ENCODE peak calls at places on chromosomes 1 and 21, in five cellular contexts. P is HCT116, Y is GM12878, W is K562, K is HepG2. X is an unnamed sample.
A peak's percentile ranks its signal among the peaks of the same experiment; 100 is the strongest.

GRCh38 chr1:113086551-113086950 is 13.6 kb downstream of the LRIG2 start:
- DNase-seq in P (no peak), Y (no peak), W (no peak), K (no peak), X (no peak)

GRCh38 chr21:33541756-33542639 is at the start of gene GART:
- DNase-seq in P (peak; percentile 42), Y (peak; percentile 35), W (peak; percentile 86), K (peak; percentile 73), X (peak; percentile 77)

GRCh38 chr1:47938556-47938955 is 58.6 kb downstream of the TRABD2B start:
- DNase-seq in P (no peak), Y (no peak), W (no peak), K (no peak), X (no peak)

GRCh38 chr1:236140705-236141446 is 1.5 kb upstream of the GPR137B start:
- DNase-seq in P (no peak), Y (no peak), W (no peak), K (no peak), X (peak; percentile 30)

GRCh38 chr1:154863702-154864174 is 6.3 kb downstream of the KCNN3 start:
- DNase-seq in P (peak; percentile 42), Y (peak; percentile 85), W (peak; percentile 77), K (peak; percentile 34), X (peak; percentile 72)

GRCh38 chr1:225882699-225883615 is 777 bp upstream of the TMEM63A start:
- DNase-seq in P (no peak), Y (no peak), W (peak; percentile 64), K (peak; percentile 15), X (peak; percentile 59)

GRCh38 chr1:34362949-34363348 is 186.2 kb downstream of the C1orf94 start:
- DNase-seq in P (no peak), Y (no peak), W (no peak), K (no peak), X (no peak)

GRCh38 chr1:192476802-192477298 is 98.7 kb upstream of the RGS1 start:
- DNase-seq in P (no peak), Y (peak; percentile 34), W (no peak), K (no peak), X (no peak)

GRCh38 chr1:166383137-166383536 is 216.3 kb upstream of the FAM78B start:
- DNase-seq in P (no peak), Y (no peak), W (no peak), K (no peak), X (no peak)

GRCh38 chr1:119673171-119673940 is 25.3 kb upstream of the ZNF697 start:
- DNase-seq in P (no peak), Y (no peak), W (no peak), K (peak; percentile 55), X (no peak)

GRCh38 chr1:55547441-55547840 is 332.3 kb upstream of the USP24 start:
- DNase-seq in P (no peak), Y (no peak), W (no peak), K (no peak), X (no peak)

GRCh38 chr1:198741744-198742143 is 102.9 kb downstream of the PTPRC start:
- DNase-seq in P (no peak), Y (no peak), W (no peak), K (no peak), X (no peak)

GRCh38 chr1:53388963-53389362 is 61.1 kb upstream of the LRP8 start:
- DNase-seq in P (no peak), Y (no peak), W (no peak), K (no peak), X (no peak)

GRCh38 chr1:38929476-38929875 is 12.2 kb downstream of the RHBDL2 start:
- DNase-seq in P (no peak), Y (no peak), W (no peak), K (no peak), X (no peak)

GRCh38 chr1:6960291-6960758 is 175.1 kb downstream of the CAMTA1 start:
- DNase-seq in P (no peak), Y (no peak), W (no peak), K (no peak), X (no peak)

GRCh38 chr1:149963358-149963757 is 26.7 kb upstream of the MTMR11 start:
- DNase-seq in P (no peak), Y (no peak), W (no peak), K (peak; percentile 5), X (no peak)

GRCh38 chr1:234532511-234532922 is 53.5 kb upstream of the TARBP1 start:
- DNase-seq in P (no peak), Y (no peak), W (no peak), K (no peak), X (no peak)

GRCh38 chr1:234533034-234533571 is 54.1 kb upstream of the TARBP1 start:
- DNase-seq in P (no peak), Y (no peak), W (no peak), K (no peak), X (no peak)

GRCh38 chr1:234530641-234531040 is 51.7 kb upstream of the TARBP1 start:
- DNase-seq in P (no peak), Y (no peak), W (no peak), K (no peak), X (no peak)

GRCh38 chr1:234529661-234530237 is 50.8 kb upstream of the TARBP1 start:
- DNase-seq in P (no peak), Y (no peak), W (no peak), K (no peak), X (no peak)

GRCh38 chr1:234531181-234532132 is 52.5 kb upstream of the TARBP1 start:
- DNase-seq in P (no peak), Y (no peak), W (no peak), K (no peak), X (no peak)
- TF ChIP-seq POLR2A in P (no peak), Y (no peak), W (no peak), K (no peak), X (no peak)

GRCh38 chr1:24958766-24959622 is 28.9 kb upstream of the RUNX3 start:
- DNase-seq in P (no peak), Y (no peak), W (no peak), K (no peak), X (no peak)
- TF ChIP-seq CTCF in P (no peak), Y (no peak), W (no peak), K (no peak), X (no peak)

GRCh38 chr1:21341517-21342078 is 51.3 kb upstream of the ECE1 start:
- DNase-seq in P (no peak), Y (no peak), W (no peak), K (no peak), X (no peak)
- TF ChIP-seq REST in P (no peak), Y (no peak), W (no peak), K (no peak), X (no peak)

GRCh38 chr1:178542554-178543290 is 29.8 kb downstream of the TEX35 start:
- DNase-seq in P (peak; percentile 43), Y (peak; percentile 52), W (peak; percentile 94), K (peak; percentile 67), X (peak; percentile 86)
- TF ChIP-seq POLR2A in P (no peak), Y (no peak), W (no peak), K (no peak), X (no peak)

GRCh38 chr1:173714441-173714758 is 381 bp upstream of the KLHL20 start:
- DNase-seq in P (no peak), Y (no peak), W (peak; percentile 30), K (no peak), X (no peak)

GRCh38 chr1:173715538-173715844 is 710 bp downstream of the KLHL20 start:
- DNase-seq in P (no peak), Y (peak; percentile 5), W (no peak), K (no peak), X (no peak)

GRCh38 chr1:173717238-173717637 is 2.5 kb downstream of the KLHL20 start:
- DNase-seq in P (no peak), Y (no peak), W (no peak), K (peak; percentile 39), X (no peak)

DNA sequence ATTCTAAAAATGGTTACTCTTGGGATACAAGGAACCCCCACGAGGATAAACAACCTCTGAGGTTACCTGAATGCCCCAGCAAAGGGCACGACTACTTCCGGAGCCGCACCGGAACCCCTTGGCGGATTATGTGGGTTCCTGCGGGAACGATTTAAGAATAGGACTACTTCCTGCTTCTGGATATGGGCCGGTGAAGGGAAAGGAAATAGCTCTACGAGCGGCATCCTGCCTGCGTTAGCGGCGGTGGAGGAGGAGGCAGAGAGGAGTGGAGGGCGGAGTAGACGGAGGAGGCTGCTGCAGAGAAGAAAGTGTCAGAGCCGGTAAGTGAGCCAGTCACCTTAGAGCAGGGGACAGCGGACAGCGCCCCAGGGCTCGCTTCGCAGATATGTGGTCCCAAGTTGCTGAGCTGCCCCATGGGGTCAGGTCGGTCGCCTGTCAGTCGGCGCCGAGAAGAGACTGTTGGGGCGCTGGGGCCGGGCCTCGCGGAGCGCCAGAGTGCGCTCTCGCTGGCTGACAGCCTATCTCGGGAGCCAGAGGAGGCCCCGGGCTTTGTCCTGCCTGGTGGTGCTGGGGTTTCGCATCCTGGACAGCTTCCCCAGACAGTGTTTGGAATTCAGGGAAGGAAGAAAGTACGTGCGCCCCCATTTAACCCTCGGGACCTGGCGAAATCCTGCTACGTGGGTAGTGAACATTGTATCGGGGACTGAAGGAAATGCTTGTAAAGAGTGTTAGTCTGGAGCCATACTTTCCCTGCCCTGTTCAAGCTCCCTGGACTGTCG is at the start of gene KLHL20:
- DNase-seq in P (peak; percentile 89), Y (peak; percentile 73), W (peak; percentile 72), K (peak; percentile 89), X (peak; percentile 89)
- TF ChIP-seq CTCF in P (no peak), Y (no peak), W (peak; percentile 29), K (peak; percentile 41), X (no peak)

GRCh38 chr1:181397841-181398240 is 85.5 kb upstream of the CACNA1E start:
- DNase-seq in P (no peak), Y (peak; percentile 34), W (no peak), K (no peak), X (no peak)
- TF ChIP-seq REST in P (no peak), Y (no peak), W (no peak), K (no peak), X (no peak)

GRCh38 chr1:77686784-77687518 is 4.5 kb upstream of the ZZZ3 start:
- DNase-seq in P (no peak), Y (no peak), W (no peak), K (no peak), X (no peak)

GRCh38 chr1:77680173-77680572 is 2.3 kb downstream of the ZZZ3 start:
- DNase-seq in P (no peak), Y (no peak), W (no peak), K (no peak), X (no peak)

GRCh38 chr1:77682442-77683141 is at the start of gene ZZZ3:
- DNase-seq in P (peak; percentile 94), Y (peak; percentile 91), W (peak; percentile 89), K (peak; percentile 91), X (peak; percentile 59)

GRCh38 chr1:77683836-77684148 is 1.3 kb upstream of the ZZZ3 start:
- DNase-seq in P (no peak), Y (no peak), W (no peak), K (no peak), X (no peak)

GRCh38 chr1:77683142-77683835 is 831 bp upstream of the ZZZ3 start:
- DNase-seq in P (peak; percentile 77), Y (peak; percentile 45), W (peak; percentile 88), K (peak; percentile 85), X (peak; percentile 59)
- TF ChIP-seq POLR2A in P (peak; percentile 58), Y (peak; percentile 89), W (peak; percentile 83), K (peak; percentile 73), X (peak; percentile 41)

X was measured in A549.